ENCODE peak calls at places on chromosomes 16 and 17, in nine cellular contexts. One of them, this sample, is unnamed. For H3K4me1, the result is how much of the 10 kb centered on the place peaks cover.

GRCh38 chr17:19337712-19338023 is 24.9 kb downstream of the B9D1 start:
- DNase-seq in IMR-90: no peak
- DNase-seq in right atrium auricular region: no peak
- DNase-seq in A549: no peak
- DNase-seq in neuronal stem cell: no peak
- DNase-seq in mucosa of descending colon: no peak
- DNase-seq in body of pancreas: no peak
- DNase-seq in esophagus muscularis mucosa: no peak
- DNase-seq in CD8-positive, alpha-beta memory T cell: no peak
- DNase-seq in this sample: peak

GRCh38 chr17:20118280-20118679 is 109.1 kb downstream of the SPECC1 start:
- DNase-seq in IMR-90: no peak
- DNase-seq in right atrium auricular region: no peak
- DNase-seq in A549: no peak
- DNase-seq in neuronal stem cell: no peak
- DNase-seq in mucosa of descending colon: no peak
- DNase-seq in body of pancreas: no peak
- DNase-seq in esophagus muscularis mucosa: no peak
- DNase-seq in CD8-positive, alpha-beta memory T cell: no peak
- DNase-seq in this sample: no peak

GRCh38 chr17:59890720-59891119 is 2.0 kb downstream of the TUBD1 start:
- DNase-seq in IMR-90: peak
- DNase-seq in right atrium auricular region: no peak
- DNase-seq in A549: peak
- DNase-seq in neuronal stem cell: no peak
- DNase-seq in mucosa of descending colon: no peak
- DNase-seq in body of pancreas: no peak
- DNase-seq in esophagus muscularis mucosa: no peak
- DNase-seq in CD8-positive, alpha-beta memory T cell: no peak
- DNase-seq in this sample: no peak

GRCh38 chr16:23124315-23124714 is 24.9 kb downstream of the USP31 start:
- DNase-seq in IMR-90: peak
- DNase-seq in right atrium auricular region: no peak
- DNase-seq in A549: peak
- DNase-seq in neuronal stem cell: no peak
- DNase-seq in mucosa of descending colon: no peak
- DNase-seq in body of pancreas: no peak
- DNase-seq in esophagus muscularis mucosa: no peak
- DNase-seq in CD8-positive, alpha-beta memory T cell: no peak
- DNase-seq in this sample: peak

GRCh38 chr17:19308398-19308797 is 54.1 kb downstream of the B9D1 start:
- DNase-seq in IMR-90: no peak
- DNase-seq in right atrium auricular region: no peak
- DNase-seq in A549: no peak
- DNase-seq in neuronal stem cell: no peak
- DNase-seq in mucosa of descending colon: peak
- DNase-seq in body of pancreas: no peak
- DNase-seq in esophagus muscularis mucosa: no peak
- DNase-seq in CD8-positive, alpha-beta memory T cell: no peak
- DNase-seq in this sample: peak

GRCh38 chr16:50880926-50881325 is 139.0 kb downstream of the CYLD start:
- DNase-seq in IMR-90: no peak
- DNase-seq in right atrium auricular region: no peak
- DNase-seq in A549: no peak
- DNase-seq in neuronal stem cell: no peak
- DNase-seq in mucosa of descending colon: no peak
- DNase-seq in body of pancreas: no peak
- DNase-seq in esophagus muscularis mucosa: peak
- DNase-seq in CD8-positive, alpha-beta memory T cell: no peak
- DNase-seq in this sample: no peak

GRCh38 chr17:9842057-9842758 is 16.5 kb downstream of the GLP2R start:
- DNase-seq in IMR-90: peak
- DNase-seq in right atrium auricular region: peak
- DNase-seq in A549: peak
- DNase-seq in neuronal stem cell: no peak
- DNase-seq in mucosa of descending colon: peak
- DNase-seq in body of pancreas: peak
- DNase-seq in esophagus muscularis mucosa: no peak
- DNase-seq in CD8-positive, alpha-beta memory T cell: no peak
- DNase-seq in this sample: peak

GRCh38 chr16:13391337-13391736 is 489.9 kb downstream of the SHISA9 start:
- DNase-seq in IMR-90: no peak
- DNase-seq in right atrium auricular region: no peak
- DNase-seq in A549: no peak
- DNase-seq in neuronal stem cell: no peak
- DNase-seq in mucosa of descending colon: no peak
- DNase-seq in body of pancreas: no peak
- DNase-seq in esophagus muscularis mucosa: peak
- DNase-seq in CD8-positive, alpha-beta memory T cell: no peak
- DNase-seq in this sample: no peak

GRCh38 chr17:309361-309888 is 43.2 kb downstream of the RPH3AL start:
- DNase-seq in IMR-90: no peak
- DNase-seq in right atrium auricular region: no peak
- DNase-seq in A549: peak
- DNase-seq in neuronal stem cell: peak
- DNase-seq in mucosa of descending colon: no peak
- DNase-seq in body of pancreas: peak
- DNase-seq in esophagus muscularis mucosa: no peak
- DNase-seq in CD8-positive, alpha-beta memory T cell: no peak
- DNase-seq in this sample: no peak

GRCh38 chr16:15507299-15507958 is 73.0 kb downstream of the BMERB1 start:
- DNase-seq in IMR-90: peak
- DNase-seq in right atrium auricular region: peak
- DNase-seq in A549: peak
- DNase-seq in neuronal stem cell: no peak
- DNase-seq in mucosa of descending colon: no peak
- DNase-seq in body of pancreas: no peak
- DNase-seq in esophagus muscularis mucosa: no peak
- DNase-seq in CD8-positive, alpha-beta memory T cell: no peak
- DNase-seq in this sample: no peak

GRCh38 chr16:19785512-19786130 is 67.5 kb downstream of the IQCK start:
- DNase-seq in IMR-90: no peak
- DNase-seq in right atrium auricular region: no peak
- DNase-seq in A549: no peak
- DNase-seq in neuronal stem cell: no peak
- DNase-seq in mucosa of descending colon: no peak
- DNase-seq in body of pancreas: no peak
- DNase-seq in esophagus muscularis mucosa: no peak
- DNase-seq in CD8-positive, alpha-beta memory T cell: no peak
- DNase-seq in this sample: no peak

GRCh38 chr16:11916524-11917285 is 949 bp upstream of the GSPT1 start:
- DNase-seq in IMR-90: peak
- DNase-seq in right atrium auricular region: no peak
- DNase-seq in A549: peak
- DNase-seq in neuronal stem cell: no peak
- DNase-seq in mucosa of descending colon: peak
- DNase-seq in body of pancreas: peak
- DNase-seq in esophagus muscularis mucosa: no peak
- DNase-seq in CD8-positive, alpha-beta memory T cell: no peak
- DNase-seq in this sample: no peak

GRCh38 chr16:11359370-11359769 is 14.1 kb downstream of the RMI2 start:
- DNase-seq in IMR-90: peak
- DNase-seq in right atrium auricular region: no peak
- DNase-seq in A549: no peak
- DNase-seq in neuronal stem cell: no peak
- DNase-seq in mucosa of descending colon: no peak
- DNase-seq in body of pancreas: peak
- DNase-seq in esophagus muscularis mucosa: no peak
- DNase-seq in CD8-positive, alpha-beta memory T cell: no peak
- DNase-seq in this sample: no peak

GRCh38 chr17:62737513-62737912 is 70.6 kb downstream of the MARCHF10 start:
- DNase-seq in IMR-90: no peak
- DNase-seq in right atrium auricular region: no peak
- DNase-seq in A549: no peak
- DNase-seq in neuronal stem cell: no peak
- DNase-seq in mucosa of descending colon: no peak
- DNase-seq in body of pancreas: no peak
- DNase-seq in esophagus muscularis mucosa: no peak
- DNase-seq in CD8-positive, alpha-beta memory T cell: no peak
- DNase-seq in this sample: no peak

GRCh38 chr17:46195217-46195855 is 2.1 kb upstream of the KANSL1 start:
- DNase-seq in IMR-90: no peak
- DNase-seq in right atrium auricular region: no peak
- DNase-seq in A549: no peak
- DNase-seq in neuronal stem cell: no peak
- DNase-seq in mucosa of descending colon: no peak
- DNase-seq in body of pancreas: no peak
- DNase-seq in esophagus muscularis mucosa: no peak
- DNase-seq in CD8-positive, alpha-beta memory T cell: no peak
- DNase-seq in this sample: no peak
- H3K4me3 ChIP-seq in IMR-90: no peak
- H3K4me3 ChIP-seq in right atrium auricular region: no peak
- H3K4me3 ChIP-seq in A549: no peak
- H3K4me3 ChIP-seq in neuronal stem cell: no peak
- H3K4me3 ChIP-seq in mucosa of descending colon: no peak
- H3K4me3 ChIP-seq in body of pancreas: no peak
- H3K4me3 ChIP-seq in esophagus muscularis mucosa: no peak
- H3K4me3 ChIP-seq in CD8-positive, alpha-beta memory T cell: peak
- H3K4me3 ChIP-seq in this sample: no peak

DNA sequence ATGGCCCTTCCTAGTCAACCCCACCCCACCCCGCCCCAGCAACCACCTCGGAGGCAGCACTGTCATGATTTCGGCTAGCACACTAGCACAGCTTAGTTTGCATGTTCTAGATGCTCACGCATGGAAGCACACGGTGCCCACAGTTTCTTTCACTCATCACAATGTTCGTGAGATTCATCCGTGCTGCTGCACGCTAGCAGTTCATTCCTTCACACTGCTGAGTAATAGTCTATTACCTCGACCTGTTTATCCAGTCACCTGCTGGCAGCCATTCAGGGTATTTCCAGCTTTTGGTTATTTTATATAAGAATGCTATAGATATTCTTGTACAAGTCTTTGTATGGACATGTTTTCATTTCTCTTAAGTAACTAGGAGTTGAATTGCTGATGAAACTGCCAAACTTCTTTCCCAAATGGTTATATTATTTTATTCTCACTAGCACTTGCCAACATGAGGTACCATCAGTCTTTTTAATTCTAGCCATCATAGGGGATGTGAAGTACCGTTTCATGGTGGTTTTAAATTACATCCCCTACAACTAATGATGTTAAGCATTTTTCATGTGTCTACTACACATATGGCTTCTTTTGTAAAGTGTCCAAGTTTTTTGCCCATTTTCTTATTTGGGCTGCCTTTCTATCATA is 75.7 kb downstream of the CYTH1 start:
- DNase-seq in IMR-90: peak
- DNase-seq in right atrium auricular region: no peak
- DNase-seq in A549: peak
- DNase-seq in neuronal stem cell: no peak
- DNase-seq in mucosa of descending colon: no peak
- DNase-seq in body of pancreas: peak
- DNase-seq in esophagus muscularis mucosa: no peak
- DNase-seq in CD8-positive, alpha-beta memory T cell: no peak
- DNase-seq in this sample: no peak
- H3K4me1 ChIP-seq in IMR-90: under half
- H3K4me1 ChIP-seq in right atrium auricular region: under half
- H3K4me1 ChIP-seq in A549: under half
- H3K4me1 ChIP-seq in neuronal stem cell: under half
- H3K4me1 ChIP-seq in mucosa of descending colon: under half
- H3K4me1 ChIP-seq in body of pancreas: under half
- H3K4me1 ChIP-seq in esophagus muscularis mucosa: under half
- H3K4me1 ChIP-seq in CD8-positive, alpha-beta memory T cell: under half
- H3K4me1 ChIP-seq in this sample: under half

DNA sequence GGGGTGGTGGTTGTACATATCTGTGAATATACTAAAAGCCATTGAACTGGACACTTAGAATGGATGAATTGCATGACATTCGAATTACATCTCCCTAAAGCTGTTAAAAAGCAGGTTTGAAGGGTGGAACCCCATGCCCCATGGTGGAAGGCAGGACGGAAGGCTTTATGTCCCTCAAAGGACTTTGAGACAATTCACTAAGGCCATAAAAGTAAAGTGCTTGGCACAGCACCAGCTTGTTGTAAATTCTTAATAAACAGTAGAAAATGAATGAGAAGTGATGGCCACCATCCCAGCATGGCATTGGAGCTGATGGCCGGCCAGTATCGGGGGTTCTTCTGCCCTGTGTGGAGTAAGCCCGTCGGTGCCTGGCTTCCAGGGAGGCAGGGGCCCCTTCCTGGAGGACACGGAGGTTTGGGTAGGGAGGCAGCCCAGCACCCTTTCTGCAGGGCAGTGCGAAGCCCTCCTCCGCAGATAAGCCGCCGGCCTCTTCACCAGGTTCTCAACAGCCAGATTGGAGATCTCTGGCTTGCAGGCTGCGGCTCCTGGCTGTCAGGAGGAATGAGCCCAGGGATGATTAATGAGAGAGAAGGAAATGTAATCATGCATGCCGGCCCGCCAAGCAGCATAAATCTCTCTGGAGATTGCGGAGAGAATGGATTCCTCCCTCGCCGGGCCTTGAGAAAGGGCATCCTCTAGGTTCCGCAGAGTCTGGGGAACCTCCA is 346.9 kb downstream of the FOXL1 start:
- DNase-seq in IMR-90: peak
- DNase-seq in right atrium auricular region: no peak
- DNase-seq in A549: no peak
- DNase-seq in neuronal stem cell: no peak
- DNase-seq in mucosa of descending colon: no peak
- DNase-seq in body of pancreas: no peak
- DNase-seq in esophagus muscularis mucosa: no peak
- DNase-seq in CD8-positive, alpha-beta memory T cell: no peak
- DNase-seq in this sample: no peak
- H3K4me3 ChIP-seq in IMR-90: no peak
- H3K4me3 ChIP-seq in right atrium auricular region: no peak
- H3K4me3 ChIP-seq in A549: no peak
- H3K4me3 ChIP-seq in neuronal stem cell: no peak
- H3K4me3 ChIP-seq in mucosa of descending colon: no peak
- H3K4me3 ChIP-seq in body of pancreas: no peak
- H3K4me3 ChIP-seq in esophagus muscularis mucosa: no peak
- H3K4me3 ChIP-seq in CD8-positive, alpha-beta memory T cell: no peak
- H3K4me3 ChIP-seq in this sample: no peak

GRCh38 chr16:84535408-84535807 is 30.9 kb upstream of the MEAK7 start:
- DNase-seq in IMR-90: no peak
- DNase-seq in right atrium auricular region: no peak
- DNase-seq in A549: no peak
- DNase-seq in neuronal stem cell: no peak
- DNase-seq in mucosa of descending colon: no peak
- DNase-seq in body of pancreas: no peak
- DNase-seq in esophagus muscularis mucosa: no peak
- DNase-seq in CD8-positive, alpha-beta memory T cell: no peak
- DNase-seq in this sample: no peak

GRCh38 chr16:84535851-84536250 is 31.4 kb upstream of the MEAK7 start:
- DNase-seq in IMR-90: no peak
- DNase-seq in right atrium auricular region: no peak
- DNase-seq in A549: no peak
- DNase-seq in neuronal stem cell: no peak
- DNase-seq in mucosa of descending colon: no peak
- DNase-seq in body of pancreas: no peak
- DNase-seq in esophagus muscularis mucosa: no peak
- DNase-seq in CD8-positive, alpha-beta memory T cell: no peak
- DNase-seq in this sample: no peak

GRCh38 chr16:84532299-84532724 is 27.9 kb upstream of the MEAK7 start:
- DNase-seq in IMR-90: peak
- DNase-seq in right atrium auricular region: peak
- DNase-seq in A549: peak
- DNase-seq in neuronal stem cell: peak
- DNase-seq in mucosa of descending colon: peak
- DNase-seq in body of pancreas: peak
- DNase-seq in esophagus muscularis mucosa: no peak
- DNase-seq in CD8-positive, alpha-beta memory T cell: no peak
- DNase-seq in this sample: peak

GRCh38 chr16:84532855-84533486 is 28.5 kb upstream of the MEAK7 start:
- DNase-seq in IMR-90: no peak
- DNase-seq in right atrium auricular region: no peak
- DNase-seq in A549: no peak
- DNase-seq in neuronal stem cell: no peak
- DNase-seq in mucosa of descending colon: no peak
- DNase-seq in body of pancreas: no peak
- DNase-seq in esophagus muscularis mucosa: no peak
- DNase-seq in CD8-positive, alpha-beta memory T cell: no peak
- DNase-seq in this sample: no peak

GRCh38 chr16:84534815-84535214 is 30.4 kb upstream of the MEAK7 start:
- DNase-seq in IMR-90: no peak
- DNase-seq in right atrium auricular region: no peak
- DNase-seq in A549: no peak
- DNase-seq in neuronal stem cell: no peak
- DNase-seq in mucosa of descending colon: no peak
- DNase-seq in body of pancreas: no peak
- DNase-seq in esophagus muscularis mucosa: no peak
- DNase-seq in CD8-positive, alpha-beta memory T cell: no peak
- DNase-seq in this sample: no peak
- H3K4me1 ChIP-seq in IMR-90: under half
- H3K4me1 ChIP-seq in right atrium auricular region: under half
- H3K4me1 ChIP-seq in A549: under half
- H3K4me1 ChIP-seq in neuronal stem cell: half or more
- H3K4me1 ChIP-seq in mucosa of descending colon: under half
- H3K4me1 ChIP-seq in body of pancreas: under half
- H3K4me1 ChIP-seq in esophagus muscularis mucosa: under half
- H3K4me1 ChIP-seq in CD8-positive, alpha-beta memory T cell: under half
- H3K4me1 ChIP-seq in this sample: under half

This sample was measured in sigmoid colon.